ENCODE peak calls at places on chromosomes 12 and 14, in eight cellular contexts. A, G, Z, T, V, H, K and I are unnamed samples.

GRCh38 chr12:46553911-46554310 is 181.3 kb upstream of the SLC38A2 start:
- DNase-seq in H (no peak), V (no peak), A (peak; percentile 58), G (no peak), K (no peak), T (no peak), Z (no peak), I (no peak)

GRCh38 chr12:128791395-128792322 is 32.1 kb downstream of the SLC15A4 start:
- DNase-seq in K (no peak), V (no peak), T (no peak), G (no peak), Z (no peak), A (no peak), H (no peak), I (no peak)

GRCh38 chr12:8823565-8824300 is 1.3 kb downstream of the A2ML1 start:
- DNase-seq in K (no peak), A (no peak), Z (no peak), V (no peak), T (no peak), H (peak; percentile 43), G (peak; percentile 73), I (peak; percentile 37)

GRCh38 chr14:78947681-78948080 is 777.5 kb downstream of the NRXN3 start:
- DNase-seq in A (no peak), H (no peak), K (no peak), V (no peak), Z (no peak), T (no peak), G (peak; percentile 33), I (no peak)

GRCh38 chr12:124319368-124320050 is 24.6 kb downstream of the RFLNA start:
- DNase-seq in T (no peak), G (no peak), H (no peak), Z (no peak), A (no peak), V (no peak), K (no peak), I (no peak)

GRCh38 chr12:50077099-50077498 is 8.0 kb upstream of the SMARCD1 start:
- DNase-seq in G (no peak), V (no peak), K (no peak), A (no peak), T (peak; percentile 32), H (no peak), Z (no peak), I (no peak)

GRCh38 chr12:115440438-115440837 is 756.5 kb upstream of the TBX3 start:
- DNase-seq in Z (no peak), A (peak; percentile 10), G (no peak), H (no peak), K (no peak), T (no peak), V (peak; percentile 52), I (no peak)

GRCh38 chr14:61152851-61153364 is 128.2 kb downstream of the TMEM30B start:
- DNase-seq in V (peak; percentile 51), H (no peak), T (no peak), A (no peak), K (no peak), Z (no peak), G (no peak), I (no peak)

GRCh38 chr12:22626429-22626828 is 1.5 kb downstream of the ETNK1 start:
- DNase-seq in V (no peak), T (no peak), Z (no peak), A (no peak), G (no peak), K (no peak), H (peak; percentile 58), I (no peak)

GRCh38 chr12:88298761-88299242 is 156.7 kb downstream of the TMTC3 start:
- DNase-seq in T (no peak), H (peak; percentile 66), G (no peak), V (no peak), K (no peak), A (no peak), Z (no peak), I (no peak)

GRCh38 chr14:36215217-36215598 is 38.7 kb upstream of the PTCSC3 start:
- DNase-seq in A (no peak), K (no peak), H (no peak), T (no peak), Z (no peak), G (no peak), V (no peak), I (no peak)

GRCh38 chr12:14959126-14959440 is 2.3 kb downstream of the ARHGDIB start:
- DNase-seq in A (no peak), V (no peak), Z (no peak), T (no peak), G (no peak), K (no peak), H (no peak), I (no peak)

GRCh38 chr12:18470251-18470650 is 208.9 kb downstream of the PIK3C2G start:
- DNase-seq in K (no peak), Z (no peak), V (no peak), G (no peak), T (no peak), H (no peak), A (no peak), I (no peak)

GRCh38 chr12:45483571-45483970 is 245.9 kb upstream of the ARID2 start:
- DNase-seq in K (no peak), H (no peak), Z (peak; percentile 84), A (no peak), G (no peak), T (no peak), V (no peak), I (no peak)

GRCh38 chr12:1115471-1116242 is 124.6 kb downstream of the ERC1 start:
- DNase-seq in H (no peak), Z (no peak), V (no peak), T (no peak), G (no peak), A (no peak), K (no peak), I (no peak)

GRCh38 chr14:101222362-101223090 is 319.0 kb upstream of the RTL1 start:
- DNase-seq in K (no peak), V (no peak), T (no peak), G (no peak), A (no peak), Z (no peak), H (no peak), I (no peak)

GRCh38 chr12:131112016-131112415 is 158.3 kb downstream of the ADGRD1 start:
- DNase-seq in G (peak; percentile 59), Z (no peak), H (no peak), K (no peak), V (no peak), T (no peak), A (no peak), I (no peak)

GRCh38 chr12:115749071-115749470 is 528.4 kb downstream of the MED13L start:
- DNase-seq in Z (no peak), H (no peak), K (no peak), G (no peak), V (no peak), T (no peak), A (no peak), I (no peak)

GRCh38 chr14:56394826-56395543 is 184.6 kb upstream of the TMEM260 start:
- DNase-seq in Z (no peak), V (no peak), K (no peak), G (no peak), T (no peak), H (no peak), A (no peak), I (no peak)

GRCh38 chr12:123986374-123986920 is 13.4 kb downstream of the ZNF664 start:
- DNase-seq in A (no peak), G (peak; percentile 58), T (peak; percentile 47), Z (no peak), H (no peak), K (no peak), V (no peak), I (no peak)

GRCh38 chr12:45351921-45352670 is 136.2 kb downstream of the ANO6 start:
- DNase-seq in A (no peak), Z (no peak), G (no peak), T (no peak), K (no peak), H (no peak), V (no peak), I (no peak)

GRCh38 chr12:132424118-132424438 is 65.9 kb upstream of the FBRSL1 start:
- DNase-seq in G (no peak), V (no peak), H (peak; percentile 74), A (no peak), Z (no peak), K (no peak), T (no peak), I (no peak)

GRCh38 chr12:132423251-132424117 is 66.5 kb upstream of the FBRSL1 start:
- DNase-seq in T (no peak), H (peak; percentile 71), A (no peak), G (no peak), Z (no peak), K (no peak), V (peak; percentile 54), I (peak; percentile 41)

GRCh38 chr12:132419612-132420237 is 70.2 kb upstream of the FBRSL1 start:
- DNase-seq in V (no peak), G (no peak), A (no peak), T (no peak), K (no peak), Z (no peak), H (no peak), I (no peak)

GRCh38 chr12:132424811-132425210 is 65.1 kb upstream of the FBRSL1 start:
- DNase-seq in H (no peak), A (no peak), Z (no peak), V (no peak), K (no peak), G (no peak), T (no peak), I (no peak)

GRCh38 chr12:132422057-132423043 is 67.6 kb upstream of the FBRSL1 start:
- DNase-seq in G (peak; percentile 71), V (no peak), T (no peak), A (peak; percentile 48), K (no peak), Z (no peak), H (peak; percentile 32), I (peak; percentile 62)
- TF ChIP-seq CTCF in G (peak; percentile 64), V (peak; percentile 14), T (no peak), A (no peak), K (no peak), Z (no peak), H (peak; percentile 16), I (peak; percentile 14)

GRCh38 chr14:63039800-63040380 is 5.4 kb downstream of the KCNH5 start:
- DNase-seq in A (no peak), V (peak; percentile 12), H (peak; percentile 82), G (no peak), K (no peak), Z (no peak), T (no peak), I (peak; percentile 16)
- TF ChIP-seq CTCF in A (no peak), V (peak; percentile 74), H (peak; percentile 61), G (peak; percentile 49), K (no peak), Z (no peak), T (peak; percentile 25), I (peak; percentile 62)

DNA sequence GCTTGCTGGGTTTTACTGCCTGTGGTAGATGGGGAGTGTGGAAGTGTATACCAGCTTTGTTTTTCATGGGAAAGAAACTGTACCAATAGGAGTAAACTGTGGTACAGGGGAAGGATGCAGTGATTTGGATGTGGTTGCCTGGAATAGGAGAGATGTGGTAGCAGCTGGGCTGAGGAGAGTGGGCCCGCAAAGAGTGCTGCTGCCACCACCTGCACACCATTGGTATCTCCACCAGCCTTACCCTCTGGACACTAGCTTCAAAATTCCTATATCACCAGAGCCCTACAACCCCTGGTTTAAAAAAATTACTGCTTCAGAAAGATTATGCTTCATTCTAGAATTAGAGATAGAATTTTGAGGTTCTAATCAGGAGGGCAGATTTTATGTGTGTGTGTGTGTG is 53.6 kb downstream of the AKAP6 start:
- DNase-seq in K (peak; percentile 53), G (peak; percentile 24), A (no peak), T (no peak), H (peak; percentile 14), Z (no peak), V (peak; percentile 50), I (no peak)
- TF ChIP-seq CTCF in K (peak; percentile 24), G (peak; percentile 77), A (peak; percentile 57), T (no peak), H (peak; percentile 33), Z (no peak), V (peak; percentile 74), I (peak; percentile 22)

GRCh38 chr12:28202374-28203130 is 12.3 kb downstream of the CCDC91 start:
- DNase-seq in H (no peak), G (no peak), T (no peak), A (no peak), K (no peak), Z (no peak), V (peak; percentile 32), I (no peak)
- TF ChIP-seq CTCF in H (no peak), G (no peak), T (no peak), A (no peak), K (no peak), Z (no peak), V (peak; percentile 25), I (no peak)